ENCODE peak calls at places on chromosomes 4 and X, in eight cellular contexts. H is upper lobe of left lung, P is endothelial cell, V is lower lobe of right lung, N is osteocyte, M is cardiac fibroblast, I is uterus, F is HCT116. W is an unnamed sample.

GRCh38 chrX:154136627-154137161 is 7.3 kb upstream of the OPN1LW start:
- DNase-seq in P (peak), I (peak), M (peak), V (peak), F (peak), H (peak), N (peak), W (no peak)

GRCh38 chr4:170853422-170854021 is 763.8 kb upstream of the AADAT start:
- DNase-seq in P (peak), N (peak), M (peak), V (peak), I (peak), F (peak), H (peak), W (no peak)

GRCh38 chrX:153463031-153463430 is 7.3 kb downstream of the HAUS7 start:
- DNase-seq in F (no peak), M (no peak), V (no peak), I (no peak), H (no peak), N (no peak), P (no peak), W (no peak)

GRCh38 chr4:80615099-80615498 is 279.6 kb downstream of the CFAP299 start:
- DNase-seq in H (no peak), P (no peak), I (no peak), F (no peak), N (no peak), V (no peak), M (no peak), W (no peak)

GRCh38 chrX:10636337-10636736 is 16.0 kb upstream of the MID1 start:
- DNase-seq in N (no peak), F (peak), M (peak), P (peak), I (peak), V (no peak), H (peak), W (no peak)

GRCh38 chr4:58261526-58261925 is 1151.3 kb upstream of the IGFBP7 start:
- DNase-seq in M (no peak), H (no peak), F (no peak), N (no peak), P (no peak), I (no peak), V (no peak), W (no peak)

GRCh38 chr4:83438719-83439118 is 16.9 kb downstream of the HELQ start:
- DNase-seq in M (peak), P (no peak), I (no peak), N (no peak), H (no peak), V (no peak), F (no peak), W (no peak)

GRCh38 chrX:25650216-25650615 is 487.9 kb upstream of the MAGEB18 start:
- DNase-seq in H (no peak), I (no peak), V (no peak), F (no peak), N (no peak), M (peak), P (no peak), W (no peak)

GRCh38 chr4:98176531-98176930 is 33.3 kb upstream of the STPG2 start:
- DNase-seq in P (no peak), M (no peak), N (no peak), H (no peak), V (no peak), I (no peak), F (no peak), W (no peak)

GRCh38 chr4:126939401-126939800 is 693.4 kb upstream of the INTU start:
- DNase-seq in P (no peak), M (peak), V (no peak), N (no peak), I (no peak), H (no peak), F (no peak), W (no peak)

GRCh38 chr4:39464886-39465501 is 6.1 kb downstream of the LIAS start:
- DNase-seq in F (peak), I (no peak), N (no peak), H (no peak), V (no peak), P (no peak), M (peak), W (no peak)
- TF ChIP-seq CTCF in F (no peak), I (no peak), N (no peak), H (no peak), V (no peak), P (no peak), M (peak), W (no peak)

GRCh38 chrX:41761169-41761568 is 37.2 kb downstream of the GPR82 start:
- DNase-seq in N (no peak), H (no peak), P (no peak), F (no peak), I (no peak), M (no peak), V (no peak), W (no peak)

GRCh38 chrX:41761702-41762101 is 37.7 kb downstream of the GPR82 start:
- DNase-seq in H (no peak), N (no peak), I (no peak), M (no peak), P (no peak), F (no peak), V (no peak), W (no peak)

GRCh38 chrX:41758391-41758790 is 34.4 kb downstream of the GPR82 start:
- DNase-seq in I (no peak), P (no peak), F (no peak), H (no peak), M (peak), N (no peak), V (no peak), W (no peak)

GRCh38 chrX:41759817-41760216 is 35.8 kb downstream of the GPR82 start:
- DNase-seq in N (no peak), F (peak), H (no peak), V (no peak), P (peak), I (no peak), M (peak), W (no peak)
- TF ChIP-seq CTCF in N (peak), F (peak), H (peak), V (peak), P (peak), I (peak), M (peak), W (no peak)

GRCh38 chr4:140756292-140757219 is at the start of gene TBC1D9:
- DNase-seq in V (peak), M (peak), N (peak), P (peak), H (peak), F (peak), I (peak), W (peak)
- TF ChIP-seq CTCF in V (no peak), M (peak), N (peak), P (no peak), H (peak), F (peak), I (no peak), W (no peak)

GRCh38 chr4:186032259-186032658 is 36.7 kb upstream of the TLR3 start:
- DNase-seq in H (no peak), F (no peak), M (no peak), I (no peak), V (no peak), P (no peak), N (no peak), W (no peak)
- TF ChIP-seq CTCF in H (no peak), F (peak), M (peak), I (no peak), V (no peak), P (no peak), N (peak), W (peak)

DNA sequence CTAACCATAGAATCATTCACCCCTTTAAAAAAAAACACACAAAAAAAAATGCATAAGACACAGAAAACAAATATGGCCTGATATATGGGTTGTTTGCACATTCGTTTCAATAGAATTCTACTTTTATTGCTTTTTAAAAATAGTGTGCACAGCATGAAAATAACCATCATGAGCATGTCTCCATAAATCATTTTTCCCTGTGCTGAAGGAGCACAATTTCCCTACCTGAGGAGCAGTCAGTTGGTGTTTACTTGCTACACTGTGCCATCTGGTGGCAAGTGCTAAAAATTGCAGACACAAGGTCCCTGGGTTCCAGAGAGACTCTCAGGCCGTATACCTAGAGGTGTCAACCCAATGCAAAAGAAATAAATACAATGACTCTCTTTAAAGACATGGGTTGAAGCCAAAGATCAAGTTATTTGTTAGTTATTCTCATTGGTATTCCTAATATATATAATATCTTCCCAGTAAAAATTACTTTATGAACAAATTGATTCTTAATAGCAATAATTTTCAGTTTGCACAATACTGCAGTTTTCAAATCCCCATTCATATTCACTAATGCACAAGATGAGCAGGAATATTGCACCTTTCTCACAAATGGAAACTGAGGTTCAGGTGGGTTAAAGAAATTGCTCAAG is 551.4 kb downstream of the IQCM start:
- DNase-seq in P (peak), I (no peak), M (peak), V (no peak), N (no peak), F (peak), H (peak), W (no peak)
- TF ChIP-seq CTCF in P (peak), I (no peak), M (peak), V (peak), N (peak), F (peak), H (peak), W (peak)

W was measured in RWPE2.